ENCODE peak calls at places on chromosomes 3 and 15, in four cellular contexts. I is body of pancreas, R is HCT116, W is thoracic aorta. A is an unnamed sample.

GRCh38 chr15:85533949-85534543 is 153.6 kb downstream of the AKAP13 start:
- DNase-seq in I (no peak), R (no peak), W (no peak), A (no peak)

GRCh38 chr3:189372205-189372764 is 200.5 kb downstream of the TPRG1 start:
- DNase-seq in I (no peak), R (no peak), W (no peak), A (no peak)

GRCh38 chr3:139524841-139525538 is 14.6 kb downstream of the RBP1 start:
- DNase-seq in I (peak; percentile 2), R (no peak), W (no peak), A (no peak)

GRCh38 chr3:88334187-88334868 is 184.6 kb downstream of the C3orf38 start:
- DNase-seq in I (no peak), R (no peak), W (no peak), A (no peak)

GRCh38 chr3:185151959-185152432 is 864 bp downstream of the C3orf70 start:
- DNase-seq in I (no peak), R (no peak), W (no peak), A (no peak)

GRCh38 chr15:64351265-64351664 is 4.7 kb downstream of the CSNK1G1 start:
- DNase-seq in I (no peak), R (no peak), W (no peak), A (no peak)

GRCh38 chr3:190003730-190004129 is 117.0 kb downstream of the P3H2 start:
- DNase-seq in I (no peak), R (peak; percentile 22), W (no peak), A (no peak)

GRCh38 chr3:68467465-68467864 is 464.9 kb downstream of the TAFA4 start:
- DNase-seq in I (no peak), R (no peak), W (no peak), A (no peak)

GRCh38 chr3:107956991-107957467 is 133.8 kb downstream of the CD47 start:
- DNase-seq in I (peak; percentile 34), R (no peak), W (peak; percentile 76), A (peak; percentile 3)

GRCh38 chr3:111237906-111238305 is 166.3 kb downstream of the NECTIN3 start:
- DNase-seq in I (no peak), R (no peak), W (no peak), A (no peak)

GRCh38 chr3:8324727-8325126 is 176.9 kb upstream of the LMCD1 start:
- DNase-seq in I (no peak), R (peak; percentile 40), W (no peak), A (no peak)

GRCh38 chr3:1118074-1118473 is 25.2 kb downstream of the CNTN6 start:
- DNase-seq in I (no peak), R (no peak), W (no peak), A (no peak)

GRCh38 chr3:23808525-23808924 is 2.8 kb downstream of the UBE2E1 start:
- DNase-seq in I (no peak), R (no peak), W (no peak), A (no peak)

GRCh38 chr15:66948294-66948693 is 117.1 kb upstream of the SMAD3 start:
- DNase-seq in I (no peak), R (no peak), W (no peak), A (no peak)

GRCh38 chr3:123286308-123287023 is 84.7 kb downstream of the SEC22A start:
- DNase-seq in I (peak; percentile 39), R (peak; percentile 31), W (no peak), A (no peak)

GRCh38 chr3:107208100-107208499 is 169.1 kb upstream of the CCDC54 start:
- DNase-seq in I (peak; percentile 48), R (peak; percentile 28), W (no peak), A (no peak)

GRCh38 chr3:34843479-34843870 is 795.9 kb upstream of the ARPP21 start:
- DNase-seq in I (no peak), R (no peak), W (no peak), A (no peak)

GRCh38 chr3:190387578-190388213 is at the start of gene CLDN16:
- DNase-seq in I (no peak), R (no peak), W (no peak), A (no peak)

GRCh38 chr3:49600781-49601180 is 46.5 kb downstream of the BSN start:
- DNase-seq in I (no peak), R (no peak), W (no peak), A (no peak)

GRCh38 chr3:187255314-187255713 is 36.2 kb downstream of the MASP1 start:
- DNase-seq in I (no peak), R (no peak), W (no peak), A (no peak)

GRCh38 chr15:64187396-64188191 is 24.8 kb upstream of the PPIB start:
- DNase-seq in I (no peak), R (no peak), W (no peak), A (no peak)

GRCh38 chr3:37054370-37054769 is 61.1 kb downstream of the MLH1 start:
- DNase-seq in I (no peak), R (peak; percentile 62), W (no peak), A (no peak)

GRCh38 chr3:140134231-140134630 is 199.2 kb downstream of the CLSTN2 start:
- DNase-seq in I (no peak), R (no peak), W (no peak), A (no peak)

GRCh38 chr3:99319961-99320360 is 318.4 kb upstream of the COL8A1 start:
- DNase-seq in I (no peak), R (no peak), W (no peak), A (no peak)

GRCh38 chr3:13502791-13503060 is 22.6 kb downstream of the HDAC11 start:
- DNase-seq in I (no peak), R (no peak), W (no peak), A (no peak)

GRCh38 chr3:188358787-188359493 is 205.0 kb downstream of the LPP start:
- DNase-seq in I (no peak), R (no peak), W (no peak), A (no peak)

GRCh38 chr3:196569003-196569516 is 600 bp downstream of the FBXO45 start:
- DNase-seq in I (peak; percentile 50), R (no peak), W (no peak), A (no peak)

GRCh38 chr15:90892023-90892422 is 7.7 kb downstream of the FES start:
- DNase-seq in I (no peak), R (no peak), W (no peak), A (no peak)

GRCh38 chr15:90891346-90891949 is 7.1 kb downstream of the FES start:
- DNase-seq in I (no peak), R (no peak), W (no peak), A (no peak)

GRCh38 chr15:90893175-90894090 is 9.1 kb downstream of the FES start:
- DNase-seq in I (no peak), R (peak; percentile 50), W (no peak), A (no peak)

GRCh38 chr15:90892498-90893174 is 8.3 kb downstream of the FES start:
- DNase-seq in I (no peak), R (no peak), W (no peak), A (no peak)

GRCh38 chr15:90895571-90896117 is 7.5 kb upstream of the MAN2A2 start:
- DNase-seq in I (no peak), R (no peak), W (no peak), A (no peak)
- TF ChIP-seq CTCF in I (no peak), R (no peak), W (no peak), A (no peak)

DNA sequence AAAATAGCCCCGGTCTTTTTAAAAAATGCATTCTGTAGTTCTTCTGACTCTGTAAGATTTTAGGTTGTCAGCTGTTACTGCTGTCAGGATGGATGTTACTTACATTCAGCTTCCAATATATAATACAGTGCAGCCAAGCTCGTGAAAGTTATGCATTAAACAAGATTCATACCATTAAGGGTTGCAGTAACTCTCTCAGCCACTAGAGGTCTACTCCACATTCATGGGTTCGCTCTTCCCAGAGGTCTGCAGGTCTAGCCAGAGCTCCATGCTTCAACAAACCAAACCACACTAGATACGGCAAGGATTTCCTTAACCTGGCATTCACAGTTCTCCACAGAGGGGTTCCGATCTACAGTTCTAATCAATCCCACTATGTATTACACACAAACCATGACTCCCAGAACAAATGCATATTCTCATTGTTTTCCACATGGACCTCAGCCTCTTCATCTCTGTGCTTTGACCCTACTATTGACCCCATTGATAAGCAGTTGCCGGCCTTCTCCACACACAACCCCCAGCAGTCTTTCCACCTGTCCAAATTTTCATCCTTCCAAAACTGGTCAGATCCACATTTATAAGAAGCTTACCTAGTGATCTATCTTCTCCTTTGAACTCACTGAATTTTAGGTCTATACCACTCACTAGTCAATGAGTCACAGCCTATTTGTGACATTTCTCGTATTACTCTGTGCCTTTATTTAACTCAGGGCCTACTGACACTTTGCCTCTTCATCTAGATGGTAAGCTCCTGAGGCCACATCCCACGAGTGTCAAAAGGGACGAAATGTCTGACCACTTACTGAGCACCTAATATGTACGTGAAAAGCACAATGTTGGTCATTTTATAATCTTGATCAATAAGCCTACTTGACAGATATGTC is 33.7 kb downstream of the RORA start:
- DNase-seq in I (no peak), R (peak; percentile 26), W (no peak), A (no peak)
- H3K4me1 ChIP-seq in I (no peaks in the 10 kb centered on the region), R (no peaks in the 10 kb centered on the region), W (no peaks in the 10 kb centered on the region), A (no peaks in the 10 kb centered on the region)

DNA sequence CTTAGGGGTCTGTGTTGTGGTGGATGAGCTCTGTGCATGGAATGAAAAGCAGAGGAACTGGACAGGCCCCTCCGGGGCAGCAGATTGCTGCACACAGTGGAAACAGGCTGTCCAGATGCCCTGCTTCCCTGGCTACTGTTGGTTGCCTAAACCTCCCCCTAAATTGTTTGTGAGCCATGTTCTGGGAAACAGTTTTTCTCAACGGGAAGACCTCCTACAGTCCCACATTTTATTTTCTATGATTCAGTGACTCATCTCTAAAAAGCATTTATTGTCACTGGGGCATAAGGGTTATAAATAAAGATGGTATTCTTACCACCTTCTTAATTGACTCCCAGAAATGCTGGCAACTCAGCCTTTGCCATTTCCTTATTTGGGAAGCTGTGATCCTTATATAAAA is 20.3 kb upstream of the PTPN9 start:
- DNase-seq in I (no peak), R (no peak), W (no peak), A (no peak)
- H3K36me3 ChIP-seq in I (peaks cover 8% of the 10 kb centered on the region), R (no peaks in the 10 kb centered on the region), W (peaks cover 24% of the 10 kb centered on the region), A (peaks cover 10% of the 10 kb centered on the region)

GRCh38 chr3:177561365-177561764 is 364.1 kb upstream of the TBL1XR1 start:
- DNase-seq in I (no peak), R (no peak), W (no peak), A (no peak)
- TF ChIP-seq CTCF in I (no peak), R (no peak), W (no peak), A (no peak)

A was measured in esophagus squamous epithelium.